ENCODE peak calls at places on chromosomes 16 and 17, in five cellular contexts. One of them, this sample, is unnamed.

GRCh38 chr17:56798916-56799315 is 34.8 kb downstream of the C17orf67 start:
- DNase-seq in tibial nerve: no peak
- DNase-seq in CD4-positive, CD25-positive, alpha-beta regulatory T cell: no peak
- DNase-seq in naive thymus-derived CD4-positive, alpha-beta T cell: no peak
- DNase-seq in mesendoderm: peak
- DNase-seq in this sample: no peak

GRCh38 chr17:51612692-51613091 is 352.3 kb downstream of the UTP18 start:
- DNase-seq in mesendoderm: no peak
- DNase-seq in naive thymus-derived CD4-positive, alpha-beta T cell: no peak
- DNase-seq in CD4-positive, CD25-positive, alpha-beta regulatory T cell: no peak
- DNase-seq in tibial nerve: no peak
- DNase-seq in this sample: no peak

GRCh38 chr17:67633751-67634191 is 84.0 kb upstream of the NOL11 start:
- DNase-seq in tibial nerve: no peak
- DNase-seq in CD4-positive, CD25-positive, alpha-beta regulatory T cell: no peak
- DNase-seq in naive thymus-derived CD4-positive, alpha-beta T cell: no peak
- DNase-seq in mesendoderm: no peak
- DNase-seq in this sample: no peak

GRCh38 chr17:80805032-80805751 is 186.4 kb upstream of the CHMP6 start:
- DNase-seq in tibial nerve: no peak
- DNase-seq in mesendoderm: peak
- DNase-seq in CD4-positive, CD25-positive, alpha-beta regulatory T cell: no peak
- DNase-seq in naive thymus-derived CD4-positive, alpha-beta T cell: no peak
- DNase-seq in this sample: no peak

GRCh38 chr16:51056331-51056730 is 94.7 kb downstream of the SALL1 start:
- DNase-seq in naive thymus-derived CD4-positive, alpha-beta T cell: no peak
- DNase-seq in mesendoderm: no peak
- DNase-seq in CD4-positive, CD25-positive, alpha-beta regulatory T cell: no peak
- DNase-seq in tibial nerve: no peak
- DNase-seq in this sample: no peak

GRCh38 chr16:15899538-15900100 is 11.2 kb upstream of the CEP20 start:
- DNase-seq in naive thymus-derived CD4-positive, alpha-beta T cell: no peak
- DNase-seq in mesendoderm: peak
- DNase-seq in CD4-positive, CD25-positive, alpha-beta regulatory T cell: no peak
- DNase-seq in tibial nerve: no peak
- DNase-seq in this sample: no peak

GRCh38 chr17:49575524-49576120 is at the start of gene NXPH3:
- DNase-seq in tibial nerve: peak
- DNase-seq in naive thymus-derived CD4-positive, alpha-beta T cell: peak
- DNase-seq in mesendoderm: peak
- DNase-seq in CD4-positive, CD25-positive, alpha-beta regulatory T cell: peak
- DNase-seq in this sample: peak

GRCh38 chr17:55852734-55853133 is 101.9 kb downstream of the PCTP start:
- DNase-seq in naive thymus-derived CD4-positive, alpha-beta T cell: no peak
- DNase-seq in mesendoderm: no peak
- DNase-seq in tibial nerve: no peak
- DNase-seq in CD4-positive, CD25-positive, alpha-beta regulatory T cell: no peak
- DNase-seq in this sample: no peak

GRCh38 chr16:58127634-58128033 is 1.5 kb downstream of the CFAP20 start:
- DNase-seq in naive thymus-derived CD4-positive, alpha-beta T cell: no peak
- DNase-seq in CD4-positive, CD25-positive, alpha-beta regulatory T cell: no peak
- DNase-seq in mesendoderm: no peak
- DNase-seq in tibial nerve: no peak
- DNase-seq in this sample: no peak

GRCh38 chr16:87713469-87714229 is 52.1 kb downstream of the KLHDC4 start:
- DNase-seq in naive thymus-derived CD4-positive, alpha-beta T cell: peak
- DNase-seq in CD4-positive, CD25-positive, alpha-beta regulatory T cell: no peak
- DNase-seq in tibial nerve: no peak
- DNase-seq in mesendoderm: no peak
- DNase-seq in this sample: peak

GRCh38 chr16:73026754-73027654 is 20.9 kb downstream of the ZFHX3 start:
- DNase-seq in tibial nerve: no peak
- DNase-seq in CD4-positive, CD25-positive, alpha-beta regulatory T cell: no peak
- DNase-seq in mesendoderm: no peak
- DNase-seq in naive thymus-derived CD4-positive, alpha-beta T cell: no peak
- DNase-seq in this sample: no peak

GRCh38 chr17:39174907-39175694 is 9.1 kb upstream of the ARL5C start:
- DNase-seq in tibial nerve: peak
- DNase-seq in mesendoderm: peak
- DNase-seq in CD4-positive, CD25-positive, alpha-beta regulatory T cell: peak
- DNase-seq in naive thymus-derived CD4-positive, alpha-beta T cell: peak
- DNase-seq in this sample: peak

GRCh38 chr16:82782715-82783251 is 156.0 kb downstream of the CDH13 start:
- DNase-seq in tibial nerve: no peak
- DNase-seq in CD4-positive, CD25-positive, alpha-beta regulatory T cell: no peak
- DNase-seq in mesendoderm: peak
- DNase-seq in naive thymus-derived CD4-positive, alpha-beta T cell: no peak
- DNase-seq in this sample: no peak

GRCh38 chr17:17856386-17856785 is 19.6 kb upstream of the SREBF1 start:
- DNase-seq in tibial nerve: no peak
- DNase-seq in mesendoderm: no peak
- DNase-seq in CD4-positive, CD25-positive, alpha-beta regulatory T cell: no peak
- DNase-seq in naive thymus-derived CD4-positive, alpha-beta T cell: no peak
- DNase-seq in this sample: no peak

GRCh38 chr17:17855334-17855725 is 18.5 kb upstream of the SREBF1 start:
- DNase-seq in naive thymus-derived CD4-positive, alpha-beta T cell: no peak
- DNase-seq in tibial nerve: no peak
- DNase-seq in CD4-positive, CD25-positive, alpha-beta regulatory T cell: no peak
- DNase-seq in mesendoderm: no peak
- DNase-seq in this sample: no peak

GRCh38 chr17:17855976-17856375 is 19.2 kb upstream of the SREBF1 start:
- DNase-seq in CD4-positive, CD25-positive, alpha-beta regulatory T cell: no peak
- DNase-seq in naive thymus-derived CD4-positive, alpha-beta T cell: no peak
- DNase-seq in tibial nerve: no peak
- DNase-seq in mesendoderm: no peak
- DNase-seq in this sample: no peak

GRCh38 chr17:17851603-17852002 is 14.8 kb upstream of the SREBF1 start:
- DNase-seq in naive thymus-derived CD4-positive, alpha-beta T cell: no peak
- DNase-seq in CD4-positive, CD25-positive, alpha-beta regulatory T cell: no peak
- DNase-seq in mesendoderm: no peak
- DNase-seq in tibial nerve: no peak
- DNase-seq in this sample: no peak

DNA sequence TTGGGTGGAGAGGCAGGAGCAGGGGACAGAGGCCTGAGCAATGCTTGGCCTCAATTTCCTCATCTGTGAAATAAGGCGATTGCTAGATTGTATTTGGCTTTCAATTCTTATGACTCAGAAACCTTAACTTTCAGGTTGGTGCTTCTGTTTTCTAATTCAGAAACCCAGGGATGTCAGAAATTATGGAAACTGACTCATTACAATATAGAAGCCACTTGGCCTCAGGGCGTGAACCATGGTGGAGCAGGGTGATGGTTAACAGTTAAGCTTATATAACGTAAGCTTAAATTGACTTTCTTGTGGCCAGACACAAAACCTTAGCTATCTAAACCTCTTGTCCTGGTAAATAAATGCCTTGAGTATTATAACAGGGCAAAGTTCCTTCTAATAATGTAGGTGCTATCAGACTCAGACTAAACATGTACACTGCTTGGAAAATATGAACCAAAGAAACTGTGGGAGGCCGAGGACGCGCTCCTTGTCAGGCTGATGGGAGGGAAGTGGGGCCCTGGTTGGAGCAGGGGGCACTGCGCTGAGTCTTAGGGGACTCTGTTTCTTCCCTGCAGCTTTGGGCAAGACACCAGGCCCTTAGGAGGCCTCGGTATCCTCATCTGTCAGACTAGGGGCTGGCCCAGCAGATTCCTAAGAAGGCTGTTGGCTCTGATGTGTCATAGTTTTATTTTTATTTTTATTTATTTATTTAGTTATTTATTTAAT is 17.2 kb upstream of the SREBF1 start:
- DNase-seq in naive thymus-derived CD4-positive, alpha-beta T cell: no peak
- DNase-seq in mesendoderm: no peak
- DNase-seq in tibial nerve: no peak
- DNase-seq in CD4-positive, CD25-positive, alpha-beta regulatory T cell: no peak
- DNase-seq in this sample: no peak
- H3K27ac ChIP-seq in naive thymus-derived CD4-positive, alpha-beta T cell: no peak
- H3K27ac ChIP-seq in mesendoderm: no peak
- H3K27ac ChIP-seq in tibial nerve: no peak
- H3K27ac ChIP-seq in CD4-positive, CD25-positive, alpha-beta regulatory T cell: no peak
- H3K27ac ChIP-seq in this sample: no peak

DNA sequence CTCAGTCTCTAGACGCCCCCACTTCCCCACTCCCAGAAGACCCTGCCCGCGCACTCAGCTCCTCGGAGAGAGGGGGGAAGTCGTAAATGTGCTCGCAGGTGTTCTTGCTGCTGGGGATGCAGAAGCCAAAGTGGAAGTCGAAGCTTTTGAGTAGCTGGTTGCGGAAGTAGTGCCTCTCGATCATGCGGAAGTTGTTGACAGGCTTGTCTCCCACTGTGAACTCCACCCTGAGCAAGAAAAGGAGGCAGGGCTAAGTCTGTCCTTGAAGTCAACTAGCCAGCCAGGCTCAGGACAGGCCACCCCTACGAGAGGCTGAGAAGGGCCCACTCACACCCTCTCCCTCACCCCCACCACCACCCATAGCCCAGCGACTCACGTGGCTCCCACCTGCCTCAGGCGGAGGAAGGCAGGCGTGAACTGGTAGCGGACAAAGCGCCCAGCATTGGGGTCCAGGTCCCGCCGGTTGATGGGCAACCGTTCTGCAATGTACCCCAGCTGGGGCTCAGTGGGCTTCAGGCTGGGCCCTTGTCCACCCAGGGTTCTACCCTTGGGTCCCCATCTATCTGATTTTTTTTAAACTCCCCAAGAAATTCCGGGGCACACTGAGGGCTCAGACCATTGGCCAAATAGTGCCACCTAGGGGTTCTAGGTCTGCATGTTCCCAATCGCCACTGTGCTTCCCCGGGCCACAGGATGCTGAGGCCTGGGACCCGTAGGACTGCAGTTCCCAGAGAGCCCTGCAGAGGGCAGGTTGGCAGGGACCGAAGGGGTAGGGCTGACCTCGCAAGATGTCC is 4.6 kb downstream of the UNC119 start:
- DNase-seq in mesendoderm: peak
- DNase-seq in CD4-positive, CD25-positive, alpha-beta regulatory T cell: peak
- DNase-seq in tibial nerve: peak
- DNase-seq in naive thymus-derived CD4-positive, alpha-beta T cell: peak
- DNase-seq in this sample: peak
- H3K4me3 ChIP-seq in mesendoderm: no peak
- H3K4me3 ChIP-seq in CD4-positive, CD25-positive, alpha-beta regulatory T cell: no peak
- H3K4me3 ChIP-seq in tibial nerve: no peak
- H3K4me3 ChIP-seq in naive thymus-derived CD4-positive, alpha-beta T cell: no peak
- H3K4me3 ChIP-seq in this sample: peak

GRCh38 chr16:78130083-78130608 is 30.7 kb downstream of the WWOX start:
- DNase-seq in mesendoderm: no peak
- DNase-seq in naive thymus-derived CD4-positive, alpha-beta T cell: no peak
- DNase-seq in tibial nerve: no peak
- DNase-seq in CD4-positive, CD25-positive, alpha-beta regulatory T cell: no peak
- DNase-seq in this sample: no peak

GRCh38 chr16:78127130-78127529 is 27.7 kb downstream of the WWOX start:
- DNase-seq in CD4-positive, CD25-positive, alpha-beta regulatory T cell: no peak
- DNase-seq in tibial nerve: no peak
- DNase-seq in mesendoderm: no peak
- DNase-seq in naive thymus-derived CD4-positive, alpha-beta T cell: no peak
- DNase-seq in this sample: no peak

GRCh38 chr16:78128920-78129319 is 29.5 kb downstream of the WWOX start:
- DNase-seq in naive thymus-derived CD4-positive, alpha-beta T cell: no peak
- DNase-seq in CD4-positive, CD25-positive, alpha-beta regulatory T cell: no peak
- DNase-seq in mesendoderm: no peak
- DNase-seq in tibial nerve: no peak
- DNase-seq in this sample: no peak

GRCh38 chr16:78130950-78131349 is 31.5 kb downstream of the WWOX start:
- DNase-seq in mesendoderm: no peak
- DNase-seq in CD4-positive, CD25-positive, alpha-beta regulatory T cell: no peak
- DNase-seq in tibial nerve: no peak
- DNase-seq in naive thymus-derived CD4-positive, alpha-beta T cell: no peak
- DNase-seq in this sample: no peak

DNA sequence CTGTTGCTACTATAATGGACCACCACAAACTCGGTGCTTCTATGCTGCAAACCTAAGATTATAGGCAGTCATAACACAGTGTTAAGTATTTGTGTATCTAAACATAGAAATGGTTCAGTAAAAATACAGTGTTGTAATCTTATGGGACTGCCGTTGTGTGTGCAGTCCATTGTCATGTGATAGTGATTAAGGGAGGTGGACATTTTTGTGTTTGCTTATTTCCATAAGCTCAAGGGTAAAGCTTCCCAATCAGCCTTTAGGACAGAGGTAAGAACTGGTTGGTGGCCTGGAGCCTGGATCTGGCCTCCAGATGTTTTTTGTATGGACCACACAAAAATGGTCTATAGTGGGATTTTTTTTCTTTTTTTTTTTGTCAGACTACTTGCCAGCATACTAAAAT is 29.9 kb downstream of the WWOX start:
- DNase-seq in naive thymus-derived CD4-positive, alpha-beta T cell: no peak
- DNase-seq in CD4-positive, CD25-positive, alpha-beta regulatory T cell: no peak
- DNase-seq in mesendoderm: no peak
- DNase-seq in tibial nerve: no peak
- DNase-seq in this sample: no peak
- H3K27ac ChIP-seq in naive thymus-derived CD4-positive, alpha-beta T cell: no peak
- H3K27ac ChIP-seq in CD4-positive, CD25-positive, alpha-beta regulatory T cell: no peak
- H3K27ac ChIP-seq in mesendoderm: no peak
- H3K27ac ChIP-seq in tibial nerve: no peak
- H3K27ac ChIP-seq in this sample: no peak

DNA sequence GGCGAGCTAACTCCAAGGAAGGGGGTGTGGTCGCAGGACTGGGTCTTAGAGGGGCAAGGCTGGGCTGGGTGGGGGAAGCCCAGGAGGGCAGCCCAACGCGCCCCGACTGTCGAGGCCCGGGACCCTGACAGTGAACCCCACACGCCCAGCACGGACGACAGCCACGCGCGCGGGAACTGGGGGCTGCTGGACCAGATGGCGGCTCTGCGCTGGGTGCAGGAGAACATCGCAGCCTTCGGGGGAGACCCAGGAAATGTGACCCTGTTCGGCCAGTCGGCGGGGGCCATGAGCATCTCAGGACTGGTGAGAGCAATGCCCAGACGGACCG is 12.7 kb downstream of the CES4A start:
- DNase-seq in naive thymus-derived CD4-positive, alpha-beta T cell: no peak
- DNase-seq in CD4-positive, CD25-positive, alpha-beta regulatory T cell: no peak
- DNase-seq in mesendoderm: no peak
- DNase-seq in tibial nerve: no peak
- DNase-seq in this sample: no peak
- H3K4me3 ChIP-seq in naive thymus-derived CD4-positive, alpha-beta T cell: peak
- H3K4me3 ChIP-seq in CD4-positive, CD25-positive, alpha-beta regulatory T cell: peak
- H3K4me3 ChIP-seq in mesendoderm: no peak
- H3K4me3 ChIP-seq in tibial nerve: peak
- H3K4me3 ChIP-seq in this sample: peak

This sample was measured in CD8-positive, alpha-beta T cell.